ENCODE peak calls at places on chromosomes 12 and 14, in four cellular contexts. P, V, S and X are unnamed samples.

GRCh38 chr12:49674318-49674985 is 32.8 kb downstream of the FMNL3 start:
- DNase-seq in P (no peak), V (no peak), S (no peak), X (no peak)

GRCh38 chr14:69105326-69105725 is 47.6 kb downstream of the DCAF5 start:
- DNase-seq in P (no peak), V (no peak), S (no peak), X (no peak)

GRCh38 chr12:24510581-24511125 is 438.2 kb downstream of the BCAT1 start:
- DNase-seq in P (no peak), V (no peak), S (no peak), X (no peak)

GRCh38 chr12:113372371-113372770 is 14.0 kb downstream of the PLBD2 start:
- DNase-seq in P (no peak), V (no peak), S (no peak), X (no peak)

GRCh38 chr14:99899578-99900178 is 106.5 kb downstream of the EML1 start:
- DNase-seq in P (no peak), V (no peak), S (no peak), X (no peak)

GRCh38 chr12:56833780-56834179 is 70.7 kb downstream of the HSD17B6 start:
- DNase-seq in P (no peak), V (no peak), S (no peak), X (no peak)

GRCh38 chr14:101010835-101011234 is 107.3 kb upstream of the RTL1 start:
- DNase-seq in P (no peak), V (no peak), S (no peak), X (no peak)

GRCh38 chr12:28121899-28122655 is 68.2 kb upstream of the CCDC91 start:
- DNase-seq in P (no peak), V (no peak), S (no peak), X (no peak)

GRCh38 chr12:32126720-32127119 is 20.1 kb downstream of the BICD1 start:
- DNase-seq in P (no peak), V (no peak), S (no peak), X (no peak)

GRCh38 chr14:105333613-105334364 is 19.2 kb downstream of the PACS2 start:
- DNase-seq in P (no peak), V (no peak), S (no peak), X (no peak)

GRCh38 chr12:49951411-49952105 is 1.0 kb downstream of the AQP2 start:
- DNase-seq in P (no peak), V (no peak), S (no peak), X (no peak)

GRCh38 chr14:104968541-104969401 is 9.4 kb downstream of the AHNAK2 start:
- DNase-seq in P (no peak), V (no peak), S (no peak), X (no peak)

GRCh38 chr12:14714437-14714836 is 18.0 kb upstream of the GUCY2C start:
- DNase-seq in P (no peak), V (no peak), S (peak; percentile 46), X (no peak)

GRCh38 chr14:81313775-81314429 is 86.2 kb downstream of the STON2 start:
- DNase-seq in P (no peak), V (no peak), S (no peak), X (no peak)

GRCh38 chr12:68400231-68400829 is 68.2 kb upstream of the MDM1 start:
- DNase-seq in P (no peak), V (no peak), S (no peak), X (no peak)

GRCh38 chr14:25537846-25538455 is 488.0 kb upstream of the STXBP6 start:
- DNase-seq in P (peak; percentile 29), V (peak; percentile 52), S (peak; percentile 75), X (no peak)

GRCh38 chr12:128928361-128928760 is 75.1 kb downstream of the GLT1D1 start:
- DNase-seq in P (no peak), V (no peak), S (no peak), X (no peak)

GRCh38 chr12:131121705-131122405 is 168.1 kb downstream of the ADGRD1 start:
- DNase-seq in P (peak; percentile 41), V (no peak), S (no peak), X (no peak)

GRCh38 chr14:68397827-68398226 is 395.0 kb downstream of the ZFP36L1 start:
- DNase-seq in P (no peak), V (no peak), S (no peak), X (no peak)

GRCh38 chr12:112900298-112901145 is 6.2 kb upstream of the OAS1 start:
- DNase-seq in P (peak; percentile 63), V (peak; percentile 46), S (peak; percentile 41), X (no peak)

GRCh38 chr12:115522010-115522409 is 755.5 kb downstream of the MED13L start:
- DNase-seq in P (no peak), V (no peak), S (no peak), X (peak; percentile 30)

GRCh38 chr12:1993871-1994371 is 10.3 kb downstream of the DCP1B start:
- DNase-seq in P (no peak), V (peak; percentile 86), S (no peak), X (no peak)

GRCh38 chr12:91643763-91644162 is 461.1 kb upstream of the DCN start:
- DNase-seq in P (no peak), V (no peak), S (no peak), X (no peak)

GRCh38 chr14:75784314-75784686 is 123.3 kb downstream of the TTLL5 start:
- DNase-seq in P (no peak), V (no peak), S (no peak), X (no peak)

GRCh38 chr14:70514168-70515069 is 20.4 kb downstream of the ADAM20 start:
- DNase-seq in P (no peak), V (no peak), S (no peak), X (no peak)

GRCh38 chr14:21894003-21894897 is 220.6 kb upstream of the OR4E1 start:
- DNase-seq in P (no peak), V (no peak), S (peak; percentile 62), X (no peak)

GRCh38 chr12:121184425-121184824 is 25.5 kb upstream of the P2RX4 start:
- DNase-seq in P (no peak), V (no peak), S (peak; percentile 27), X (no peak)

GRCh38 chr14:71261206-71261605 is 353.9 kb downstream of the PCNX1 start:
- DNase-seq in P (no peak), V (no peak), S (no peak), X (no peak)

GRCh38 chr14:73712540-73713141 is 1.5 kb downstream of the PNMA1 start:
- DNase-seq in P (peak; percentile 25), V (no peak), S (no peak), X (no peak)

GRCh38 chr14:50600849-50601248 is 40.9 kb downstream of the ATL1 start:
- DNase-seq in P (no peak), V (peak; percentile 11), S (no peak), X (no peak)

GRCh38 chr12:6828671-6829531 is 694 bp downstream of the P3H3 start:
- DNase-seq in P (peak; percentile 72), V (no peak), S (peak; percentile 72), X (no peak)

DNA sequence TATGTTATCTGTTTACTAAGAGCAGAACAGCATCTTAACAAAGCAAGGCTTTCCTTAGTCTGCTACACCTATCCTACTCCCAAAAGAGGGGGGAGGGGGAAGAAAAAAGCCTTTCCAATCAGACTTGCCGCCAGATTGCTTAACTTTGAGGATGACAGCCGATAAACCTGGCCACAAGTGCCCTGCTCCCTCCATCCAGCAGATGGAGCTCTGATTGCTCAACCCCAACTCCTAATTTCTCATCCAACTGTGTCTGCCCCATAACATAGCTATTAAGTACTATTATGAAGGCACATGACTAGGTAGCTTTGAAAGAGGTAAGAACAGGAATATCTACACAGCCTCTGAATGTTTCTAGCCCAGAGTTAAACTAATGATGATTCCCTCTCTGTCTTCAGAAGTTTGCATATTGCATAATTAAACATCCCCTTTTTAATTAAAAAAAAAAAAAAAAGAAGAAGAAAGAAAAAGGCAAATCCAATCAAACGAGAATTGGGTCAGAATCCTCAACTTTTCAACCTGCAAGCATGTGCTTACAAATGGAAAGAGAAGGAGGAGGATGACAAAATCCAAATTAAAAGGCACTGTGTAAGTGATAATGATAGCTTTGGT is 247.4 kb downstream of the GALC start:
- DNase-seq in P (peak; percentile 20), V (peak; percentile 23), S (peak; percentile 62), X (no peak)
- TF ChIP-seq CBFB in P (no peak), V (no peak), S (no peak), X (no peak)

GRCh38 chr12:104707794-104708558 is 250.1 kb downstream of the SLC41A2 start:
- DNase-seq in P (no peak), V (no peak), S (no peak), X (no peak)

GRCh38 chr12:104712477-104712876 is 245.6 kb downstream of the SLC41A2 start:
- DNase-seq in P (no peak), V (no peak), S (no peak), X (no peak)

GRCh38 chr12:104708891-104709290 is 249.2 kb downstream of the SLC41A2 start:
- DNase-seq in P (no peak), V (no peak), S (no peak), X (no peak)

GRCh38 chr12:104710940-104711725 is 247.0 kb downstream of the SLC41A2 start:
- DNase-seq in P (no peak), V (no peak), S (no peak), X (no peak)

GRCh38 chr12:104709692-104710435 is 248.2 kb downstream of the SLC41A2 start:
- DNase-seq in P (no peak), V (no peak), S (no peak), X (no peak)
- TF ChIP-seq CBFB in P (no peak), V (no peak), S (no peak), X (no peak)

GRCh38 chr14:89432226-89432625 is 15.2 kb upstream of the FOXN3 start:
- DNase-seq in P (no peak), V (no peak), S (no peak), X (no peak)

GRCh38 chr14:89440997-89441909 is 24.2 kb upstream of the FOXN3 start:
- DNase-seq in P (no peak), V (no peak), S (peak; percentile 70), X (no peak)

GRCh38 chr14:89435527-89436273 is 18.7 kb upstream of the FOXN3 start:
- DNase-seq in P (no peak), V (no peak), S (no peak), X (no peak)

GRCh38 chr14:89436274-89436656 is 19.2 kb upstream of the FOXN3 start:
- DNase-seq in P (no peak), V (no peak), S (no peak), X (no peak)
- TF ChIP-seq CBFB in P (no peak), V (no peak), S (no peak), X (no peak)

GRCh38 chr14:77707724-77708408 is at the start of the genes ALKBH1 and SLIRP:
- DNase-seq in P (peak; percentile 66), V (peak; percentile 81), S (peak; percentile 76), X (peak; percentile 26)

GRCh38 chr14:77709412-77709811 is 1.5 kb downstream of the SLIRP start:
- DNase-seq in P (no peak), V (peak; percentile 13), S (no peak), X (no peak)

GRCh38 chr14:77710364-77710763 is 2.5 kb downstream of the SLIRP start:
- DNase-seq in P (no peak), V (peak; percentile 66), S (no peak), X (no peak)

GRCh38 chr14:77708749-77709148 is 846 bp downstream of the SLIRP start:
- DNase-seq in P (no peak), V (no peak), S (no peak), X (no peak)

GRCh38 chr14:77707355-77707723 is 484 bp downstream of the ALKBH1 start:
- DNase-seq in P (peak; percentile 26), V (peak; percentile 14), S (no peak), X (no peak)
- TF ChIP-seq CBFB in P (no peak), V (no peak), S (no peak), X (no peak)